ENCODE peak calls at places on chromosomes 16 and 17, in four cellular contexts. J is HepG2, Q is K562, T is HCT116. K is an unnamed sample.

GRCh38 chr16:75534560-75535205 is 1.2 kb downstream of the CHST5 start:
- DNase-seq in J (no peak), T (no peak), Q (no peak), K (no peak)

GRCh38 chr17:17098426-17099035 is 56.3 kb downstream of the MPRIP start:
- DNase-seq in Q (no peak), T (no peak), J (no peak), K (no peak)

GRCh38 chr17:65389956-65390355 is 171.5 kb downstream of the AXIN2 start:
- DNase-seq in J (no peak), Q (no peak), T (peak; percentile 4), K (no peak)

GRCh38 chr17:229130-229944 is 47.9 kb upstream of the DOC2B start:
- DNase-seq in T (no peak), Q (no peak), J (no peak), K (no peak)

GRCh38 chr16:59412275-59412841 is 678.2 kb upstream of the GOT2 start:
- DNase-seq in T (no peak), J (no peak), Q (no peak), K (peak; percentile 2)

GRCh38 chr16:12575288-12575687 is 228.4 kb downstream of the CPPED1 start:
- DNase-seq in T (no peak), J (no peak), Q (no peak), K (no peak)

GRCh38 chr16:78647019-78647418 is 547.6 kb downstream of the WWOX start:
- DNase-seq in T (no peak), Q (no peak), J (no peak), K (no peak)

GRCh38 chr17:78855561-78856165 is 15.0 kb upstream of the USP36 start:
- DNase-seq in J (no peak), T (no peak), Q (no peak), K (no peak)

GRCh38 chr16:15518412-15519351 is 84.3 kb downstream of the BMERB1 start:
- DNase-seq in T (no peak), Q (no peak), J (no peak), K (no peak)

GRCh38 chr17:77285594-77286390 is 145.0 kb downstream of the SEC14L1 start:
- DNase-seq in J (peak; percentile 70), Q (no peak), T (no peak), K (no peak)

GRCh38 chr16:80122155-80122554 is 418.6 kb upstream of the DYNLRB2 start:
- DNase-seq in J (no peak), T (no peak), Q (no peak), K (no peak)

GRCh38 chr17:50148226-50149098 is 2.0 kb downstream of the PPP1R9B start:
- DNase-seq in J (peak; percentile 51), T (no peak), Q (peak; percentile 62), K (no peak)

GRCh38 chr17:72151565-72152391 is 31.0 kb downstream of the SOX9 start:
- DNase-seq in Q (peak; percentile 19), J (peak; percentile 97), T (peak; percentile 97), K (peak; percentile 82)

GRCh38 chr17:44022246-44022645 is 7.5 kb upstream of the TMEM101 start:
- DNase-seq in Q (no peak), J (no peak), T (no peak), K (no peak)

GRCh38 chr16:82329504-82330192 is 159.6 kb upstream of the MPHOSPH6 start:
- DNase-seq in T (no peak), J (peak; percentile 89), Q (no peak), K (no peak)

GRCh38 chr16:85445779-85446222 is 167.3 kb upstream of the GSE1 start:
- DNase-seq in T (no peak), J (no peak), Q (no peak), K (no peak)

GRCh38 chr17:67253379-67253778 is 8.4 kb upstream of the HELZ start:
- DNase-seq in J (no peak), T (no peak), Q (no peak), K (no peak)

GRCh38 chr17:48031966-48032365 is 5.6 kb downstream of the COPZ2 start:
- DNase-seq in T (no peak), Q (no peak), J (no peak), K (no peak)

GRCh38 chr17:82216301-82217119 is 3.9 kb upstream of the CCDC57 start:
- DNase-seq in Q (no peak), J (peak; percentile 75), T (peak; percentile 85), K (no peak)

GRCh38 chr17:14664511-14664910 is 363.6 kb downstream of the HS3ST3B1 start:
- DNase-seq in T (no peak), Q (no peak), J (no peak), K (no peak)

GRCh38 chr16:46929378-46930332 is 43.8 kb downstream of the DNAJA2 start:
- DNase-seq in Q (peak; percentile 87), J (peak; percentile 60), T (peak; percentile 18), K (no peak)

GRCh38 chr17:81338301-81339179 is 43.4 kb upstream of the SLC38A10 start:
- DNase-seq in T (no peak), Q (no peak), J (no peak), K (no peak)

GRCh38 chr17:60914078-60914477 is 236.4 kb downstream of the BCAS3 start:
- DNase-seq in T (no peak), Q (no peak), J (no peak), K (no peak)

GRCh38 chr17:4433515-4434031 is at the start of gene SPNS3:
- DNase-seq in T (no peak), Q (no peak), J (no peak), K (no peak)

GRCh38 chr16:88706965-88707871 is 915 bp downstream of the CTU2 start:
- DNase-seq in J (no peak), Q (peak; percentile 59), T (no peak), K (no peak)

GRCh38 chr16:56281256-56281805 is 90.0 kb downstream of the GNAO1 start:
- DNase-seq in T (no peak), Q (peak; percentile 66), J (peak; percentile 24), K (no peak)

GRCh38 chr17:2095536-2095910 is 40.6 kb downstream of the HIC1 start:
- DNase-seq in J (no peak), Q (no peak), T (no peak), K (no peak)

GRCh38 chr16:24978370-24978914 is 36.7 kb downstream of the ARHGAP17 start:
- DNase-seq in J (no peak), T (no peak), Q (no peak), K (no peak)

GRCh38 chr16:66913081-66913480 is 5.6 kb downstream of the CDH16 start:
- DNase-seq in J (no peak), T (no peak), Q (no peak), K (no peak)
- TF ChIP-seq REST in J (peak; percentile 59), T (no peak), Q (no peak), K (peak; percentile 42)

DNA sequence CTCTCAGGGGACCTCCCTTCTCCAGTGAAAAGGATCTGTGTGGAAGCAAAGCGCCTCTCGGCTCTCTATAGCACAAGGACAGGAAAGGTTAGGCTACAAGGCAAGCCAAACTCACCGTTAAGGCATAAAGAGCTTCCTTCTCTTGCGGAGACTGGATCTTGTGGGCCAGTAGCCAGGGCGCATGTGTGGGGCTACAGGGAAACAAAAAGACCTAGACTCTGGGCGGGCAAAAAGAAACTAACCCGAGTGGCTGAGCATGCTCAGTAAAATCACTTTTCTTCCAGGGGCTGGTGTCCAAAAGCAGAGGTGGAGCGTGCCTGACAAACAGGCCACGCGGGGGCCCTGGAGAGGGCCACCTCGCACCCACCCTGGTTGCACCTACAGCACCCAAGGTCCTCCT is 16.1 kb downstream of the GGA2 start:
- DNase-seq in T (no peak), Q (no peak), J (no peak), K (no peak)
- TF ChIP-seq TCF7L2 in T (no peak), Q (no peak), J (no peak), K (no peak)

GRCh38 chr17:41959336-41960095 is 7.1 kb upstream of the CNP start:
- DNase-seq in J (peak; percentile 85), T (peak; percentile 27), Q (peak; percentile 73), K (no peak)
- TF ChIP-seq REST in J (no peak), T (no peak), Q (no peak), K (no peak)

GRCh38 chr16:77299395-77299794 is 100.2 kb downstream of the SYCE1L start:
- DNase-seq in Q (no peak), J (no peak), T (no peak), K (no peak)

GRCh38 chr16:77295896-77296295 is 96.7 kb downstream of the SYCE1L start:
- DNase-seq in J (no peak), T (no peak), Q (no peak), K (no peak)

GRCh38 chr16:77300232-77300631 is 101.0 kb downstream of the SYCE1L start:
- DNase-seq in Q (no peak), T (no peak), J (no peak), K (no peak)

GRCh38 chr16:77297996-77298637 is 98.9 kb downstream of the SYCE1L start:
- DNase-seq in J (no peak), T (no peak), Q (no peak), K (no peak)

GRCh38 chr16:77298638-77299360 is 99.6 kb downstream of the SYCE1L start:
- DNase-seq in Q (no peak), J (no peak), T (no peak), K (peak; percentile 87)
- TF ChIP-seq TCF7L2 in Q (no peak), J (no peak), T (no peak), K (peak; percentile 96)

DNA sequence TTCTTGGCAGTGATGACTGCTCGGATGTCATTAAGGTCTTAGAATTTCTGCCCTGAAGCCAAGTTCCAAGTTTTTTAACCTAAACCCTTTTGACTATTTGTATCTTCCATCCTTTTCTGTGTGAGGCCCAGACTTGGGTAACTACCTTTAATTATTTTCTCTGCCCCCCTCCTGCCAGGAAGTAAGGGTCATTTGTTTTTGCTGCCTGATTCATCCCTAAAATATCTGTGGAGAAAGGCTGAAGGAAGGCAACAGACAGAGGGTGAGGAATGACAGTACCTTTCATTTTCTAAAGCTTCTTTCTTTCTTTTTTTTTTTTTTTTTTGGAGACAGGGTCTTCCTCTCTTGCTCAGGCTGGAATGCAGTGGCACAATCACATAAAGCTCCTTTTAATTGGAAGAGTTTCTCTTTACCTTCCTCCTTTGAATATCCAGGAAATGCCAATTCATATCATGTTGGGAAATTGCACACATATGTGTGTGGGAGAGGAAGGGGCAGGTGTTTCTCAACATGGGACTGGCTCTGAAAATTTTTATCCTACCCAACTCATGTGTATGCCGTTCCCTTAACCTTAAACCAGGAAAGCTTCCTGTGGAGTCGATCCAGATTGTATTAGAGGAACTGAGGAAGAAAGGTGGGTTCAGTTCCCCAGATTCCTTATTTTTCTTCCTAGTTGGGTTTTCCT is 959 bp downstream of the VPS25 start:
- DNase-seq in J (peak; percentile 49), Q (no peak), T (no peak), K (no peak)
- TF ChIP-seq REST in J (no peak), Q (no peak), T (no peak), K (no peak)

DNA sequence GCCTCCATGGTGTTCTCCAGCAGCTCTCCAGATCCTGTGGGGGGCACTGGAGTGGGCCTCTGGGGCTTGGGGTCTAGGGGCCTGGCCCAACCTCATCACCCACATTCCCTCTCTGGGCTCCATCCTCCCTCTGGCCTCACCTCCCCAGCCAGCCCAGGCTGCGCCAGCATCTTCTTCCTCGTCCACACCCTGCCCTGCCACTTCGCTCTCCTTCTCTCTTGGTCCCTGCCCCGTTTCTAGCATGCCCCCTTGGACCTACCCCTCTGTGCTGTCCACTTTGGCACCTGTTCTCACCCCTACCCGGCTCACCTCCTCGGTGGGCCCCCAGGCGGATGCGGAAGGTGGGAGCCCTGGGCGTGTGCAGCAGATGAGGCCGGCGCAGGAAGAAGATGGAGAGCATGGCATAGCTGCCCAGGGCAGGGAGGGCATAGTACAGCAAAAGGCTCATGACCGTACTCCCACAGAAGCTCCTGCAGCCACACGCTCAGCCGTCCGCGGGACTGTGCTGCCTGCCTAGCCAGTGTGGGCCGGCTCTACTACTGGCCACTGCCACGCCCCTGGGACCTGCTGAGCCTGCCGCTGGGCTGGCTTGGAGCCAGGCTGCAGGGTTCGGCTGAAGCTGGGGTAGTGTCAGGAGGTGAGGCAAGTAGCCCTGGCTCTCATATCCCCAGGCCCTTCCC is at the start of gene GDPD3:
- DNase-seq in T (no peak), J (peak; percentile 39), Q (peak; percentile 78), K (no peak)
- TF ChIP-seq TCF7L2 in T (no peak), J (no peak), Q (no peak), K (no peak)